ENCODE peak calls at places on chromosomes 11 and 22, in eight cellular contexts. One of them, this sample, is unnamed.

GRCh38 chr11:35170503-35170902 is 31.5 kb downstream of the CD44 start:
- DNase-seq in neural crest cell: no peak
- DNase-seq in A549: no peak
- DNase-seq in HL-60: no peak
- DNase-seq in brain microvascular endothelial cell: no peak
- DNase-seq in sigmoid colon: no peak
- DNase-seq in progenitor cell of endocrine pancreas: no peak
- DNase-seq in AG09319: no peak
- DNase-seq in this sample: no peak

GRCh38 chr11:68163691-68164090 is 42.5 kb upstream of the CHKA start:
- DNase-seq in neural crest cell: no peak
- DNase-seq in sigmoid colon: no peak
- DNase-seq in HL-60: no peak
- DNase-seq in progenitor cell of endocrine pancreas: no peak
- DNase-seq in A549: no peak
- DNase-seq in brain microvascular endothelial cell: no peak
- DNase-seq in AG09319: no peak
- DNase-seq in this sample: no peak

GRCh38 chr22:45441158-45441557 is 27.7 kb downstream of the RIBC2 start:
- DNase-seq in HL-60: no peak
- DNase-seq in neural crest cell: peak; percentile 41
- DNase-seq in sigmoid colon: peak; percentile 84
- DNase-seq in A549: peak; percentile 57
- DNase-seq in AG09319: no peak
- DNase-seq in progenitor cell of endocrine pancreas: peak; percentile 26
- DNase-seq in brain microvascular endothelial cell: peak; percentile 48
- DNase-seq in this sample: peak; percentile 23

GRCh38 chr11:74570266-74571061 is 21.9 kb upstream of the POLD3 start:
- DNase-seq in neural crest cell: peak; percentile 10
- DNase-seq in progenitor cell of endocrine pancreas: no peak
- DNase-seq in brain microvascular endothelial cell: peak; percentile 58
- DNase-seq in sigmoid colon: no peak
- DNase-seq in HL-60: peak; percentile 24
- DNase-seq in A549: peak; percentile 70
- DNase-seq in AG09319: no peak
- DNase-seq in this sample: no peak

GRCh38 chr22:44805663-44806062 is 53.3 kb downstream of the ARHGAP8 start:
- DNase-seq in HL-60: no peak
- DNase-seq in A549: no peak
- DNase-seq in brain microvascular endothelial cell: no peak
- DNase-seq in sigmoid colon: no peak
- DNase-seq in progenitor cell of endocrine pancreas: no peak
- DNase-seq in AG09319: no peak
- DNase-seq in neural crest cell: no peak
- DNase-seq in this sample: no peak

GRCh38 chr11:125431481-125431880 is 64.6 kb downstream of the FEZ1 start:
- DNase-seq in AG09319: no peak
- DNase-seq in A549: no peak
- DNase-seq in brain microvascular endothelial cell: no peak
- DNase-seq in progenitor cell of endocrine pancreas: no peak
- DNase-seq in neural crest cell: no peak
- DNase-seq in HL-60: no peak
- DNase-seq in sigmoid colon: no peak
- DNase-seq in this sample: no peak

GRCh38 chr22:30556388-30556787 is 9.8 kb upstream of the SEC14L6 start:
- DNase-seq in progenitor cell of endocrine pancreas: no peak
- DNase-seq in HL-60: no peak
- DNase-seq in AG09319: no peak
- DNase-seq in sigmoid colon: no peak
- DNase-seq in brain microvascular endothelial cell: no peak
- DNase-seq in A549: peak; percentile 43
- DNase-seq in neural crest cell: no peak
- DNase-seq in this sample: no peak

GRCh38 chr11:120424970-120425332 is 86.6 kb upstream of the GRIK4 start:
- DNase-seq in brain microvascular endothelial cell: no peak
- DNase-seq in progenitor cell of endocrine pancreas: no peak
- DNase-seq in A549: no peak
- DNase-seq in HL-60: no peak
- DNase-seq in sigmoid colon: no peak
- DNase-seq in neural crest cell: no peak
- DNase-seq in AG09319: no peak
- DNase-seq in this sample: no peak

GRCh38 chr11:90698238-90698637 is 475.4 kb upstream of the CHORDC1 start:
- DNase-seq in sigmoid colon: no peak
- DNase-seq in A549: no peak
- DNase-seq in neural crest cell: no peak
- DNase-seq in AG09319: no peak
- DNase-seq in progenitor cell of endocrine pancreas: no peak
- DNase-seq in HL-60: no peak
- DNase-seq in brain microvascular endothelial cell: no peak
- DNase-seq in this sample: no peak

GRCh38 chr11:42576318-42576717 is 735.5 kb upstream of the API5 start:
- DNase-seq in sigmoid colon: no peak
- DNase-seq in brain microvascular endothelial cell: no peak
- DNase-seq in neural crest cell: no peak
- DNase-seq in A549: no peak
- DNase-seq in HL-60: no peak
- DNase-seq in progenitor cell of endocrine pancreas: no peak
- DNase-seq in AG09319: no peak
- DNase-seq in this sample: no peak

GRCh38 chr22:45617948-45618347 is 53.7 kb upstream of the ATXN10 start:
- DNase-seq in sigmoid colon: no peak
- DNase-seq in A549: no peak
- DNase-seq in brain microvascular endothelial cell: no peak
- DNase-seq in progenitor cell of endocrine pancreas: no peak
- DNase-seq in HL-60: no peak
- DNase-seq in AG09319: no peak
- DNase-seq in neural crest cell: no peak
- DNase-seq in this sample: no peak

GRCh38 chr11:110432713-110433392 is 3.1 kb downstream of the FDX1 start:
- DNase-seq in neural crest cell: no peak
- DNase-seq in sigmoid colon: no peak
- DNase-seq in A549: peak; percentile 17
- DNase-seq in brain microvascular endothelial cell: no peak
- DNase-seq in progenitor cell of endocrine pancreas: no peak
- DNase-seq in HL-60: no peak
- DNase-seq in AG09319: no peak
- DNase-seq in this sample: no peak

GRCh38 chr11:117538256-117538655 is 210.6 kb downstream of the CEP164 start:
- DNase-seq in AG09319: no peak
- DNase-seq in HL-60: no peak
- DNase-seq in A549: no peak
- DNase-seq in neural crest cell: no peak
- DNase-seq in progenitor cell of endocrine pancreas: no peak
- DNase-seq in brain microvascular endothelial cell: no peak
- DNase-seq in sigmoid colon: no peak
- DNase-seq in this sample: no peak

GRCh38 chr11:117535870-117536411 is 208.3 kb downstream of the CEP164 start:
- DNase-seq in sigmoid colon: no peak
- DNase-seq in AG09319: no peak
- DNase-seq in brain microvascular endothelial cell: no peak
- DNase-seq in HL-60: no peak
- DNase-seq in A549: no peak
- DNase-seq in progenitor cell of endocrine pancreas: no peak
- DNase-seq in neural crest cell: no peak
- DNase-seq in this sample: no peak

GRCh38 chr11:117538731-117539130 is 211.1 kb downstream of the CEP164 start:
- DNase-seq in progenitor cell of endocrine pancreas: no peak
- DNase-seq in sigmoid colon: peak; percentile 76
- DNase-seq in AG09319: no peak
- DNase-seq in neural crest cell: no peak
- DNase-seq in A549: no peak
- DNase-seq in brain microvascular endothelial cell: no peak
- DNase-seq in HL-60: no peak
- DNase-seq in this sample: no peak

GRCh38 chr11:117532568-117532967 is 204.9 kb downstream of the CEP164 start:
- DNase-seq in AG09319: no peak
- DNase-seq in neural crest cell: no peak
- DNase-seq in sigmoid colon: no peak
- DNase-seq in brain microvascular endothelial cell: no peak
- DNase-seq in HL-60: no peak
- DNase-seq in progenitor cell of endocrine pancreas: no peak
- DNase-seq in A549: no peak
- DNase-seq in this sample: no peak

DNA sequence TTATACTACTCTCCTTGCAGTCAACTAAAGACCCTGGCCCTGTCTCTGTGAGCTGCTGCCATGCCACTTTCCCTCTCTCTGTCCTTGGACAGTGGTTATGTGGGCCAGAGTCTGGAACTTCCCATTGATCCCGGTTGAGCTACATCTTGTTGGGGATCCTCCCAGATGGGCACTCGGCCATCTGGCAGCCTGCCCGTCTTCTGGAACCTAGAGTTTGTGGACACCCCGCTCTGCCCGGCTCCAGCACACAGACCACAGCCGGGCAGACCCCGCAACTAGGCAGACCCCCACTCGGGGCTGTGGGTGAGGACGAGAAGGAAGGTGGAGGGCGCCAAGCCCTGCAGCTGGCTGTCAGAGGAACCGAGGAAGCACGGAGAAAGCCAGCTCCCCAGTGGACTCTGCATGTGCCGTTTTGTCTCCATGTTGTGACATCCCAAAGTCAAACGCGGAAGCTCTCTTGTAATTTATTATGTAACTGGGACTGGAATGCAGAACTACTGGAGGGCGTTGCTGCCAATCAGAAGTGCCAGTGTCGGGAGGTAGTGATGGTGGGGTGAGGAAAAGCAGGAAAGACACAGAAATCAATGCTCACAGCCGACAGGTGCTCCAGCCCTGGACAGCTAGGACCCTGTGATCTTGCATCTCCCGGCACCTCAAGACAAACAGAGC is 207.7 kb downstream of the CEP164 start:
- DNase-seq in AG09319: no peak
- DNase-seq in progenitor cell of endocrine pancreas: no peak
- DNase-seq in A549: no peak
- DNase-seq in brain microvascular endothelial cell: no peak
- DNase-seq in sigmoid colon: peak; percentile 78
- DNase-seq in neural crest cell: no peak
- DNase-seq in HL-60: peak; percentile 5
- DNase-seq in this sample: no peak
- TF ChIP-seq CTCF in AG09319: no peak
- TF ChIP-seq CTCF in progenitor cell of endocrine pancreas: no peak
- TF ChIP-seq CTCF in A549: no peak
- TF ChIP-seq CTCF in brain microvascular endothelial cell: no peak
- TF ChIP-seq CTCF in sigmoid colon: no peak
- TF ChIP-seq CTCF in neural crest cell: no peak
- TF ChIP-seq CTCF in HL-60: no peak
- TF ChIP-seq CTCF in this sample: no peak

GRCh38 chr11:97722065-97722464 is 1298.7 kb upstream of the CNTN5 start:
- DNase-seq in neural crest cell: no peak
- DNase-seq in AG09319: no peak
- DNase-seq in HL-60: no peak
- DNase-seq in A549: peak; percentile 1
- DNase-seq in brain microvascular endothelial cell: peak; percentile 98
- DNase-seq in sigmoid colon: no peak
- DNase-seq in progenitor cell of endocrine pancreas: no peak
- DNase-seq in this sample: peak; percentile 97
- TF ChIP-seq CTCF in neural crest cell: no peak
- TF ChIP-seq CTCF in AG09319: no peak
- TF ChIP-seq CTCF in HL-60: no peak
- TF ChIP-seq CTCF in A549: no peak
- TF ChIP-seq CTCF in brain microvascular endothelial cell: no peak
- TF ChIP-seq CTCF in sigmoid colon: no peak
- TF ChIP-seq CTCF in progenitor cell of endocrine pancreas: no peak
- TF ChIP-seq CTCF in this sample: no peak

DNA sequence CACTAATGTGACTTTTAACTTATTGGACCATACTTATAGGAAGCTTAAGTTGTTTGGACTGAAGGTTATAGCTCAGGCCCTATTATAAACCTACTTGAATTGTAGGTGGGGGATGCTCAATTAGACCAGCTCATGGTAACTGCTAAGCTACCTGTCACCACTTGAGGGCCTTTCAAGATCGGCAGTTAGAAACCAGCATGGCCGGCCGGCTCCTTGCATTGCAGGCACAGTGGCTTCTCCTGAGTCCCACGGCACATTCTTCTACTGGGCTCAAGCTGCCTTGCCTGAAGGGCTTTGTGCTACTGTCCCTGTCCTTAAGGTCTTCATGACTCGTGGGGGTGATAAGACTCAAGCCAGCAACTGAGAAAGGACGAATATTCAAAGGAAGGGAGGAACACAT is 70.8 kb downstream of the TBC1D22A start:
- DNase-seq in progenitor cell of endocrine pancreas: no peak
- DNase-seq in neural crest cell: no peak
- DNase-seq in A549: peak; percentile 44
- DNase-seq in brain microvascular endothelial cell: peak; percentile 23
- DNase-seq in HL-60: no peak
- DNase-seq in AG09319: no peak
- DNase-seq in sigmoid colon: no peak
- DNase-seq in this sample: no peak
- TF ChIP-seq CTCF in progenitor cell of endocrine pancreas: peak; percentile 56
- TF ChIP-seq CTCF in neural crest cell: peak; percentile 60
- TF ChIP-seq CTCF in A549: no peak
- TF ChIP-seq CTCF in brain microvascular endothelial cell: peak; percentile 67
- TF ChIP-seq CTCF in HL-60: peak; percentile 23
- TF ChIP-seq CTCF in AG09319: no peak
- TF ChIP-seq CTCF in sigmoid colon: no peak
- TF ChIP-seq CTCF in this sample: peak; percentile 31

GRCh38 chr11:102617491-102618026 is 7.6 kb downstream of the MMP20 start:
- DNase-seq in HL-60: no peak
- DNase-seq in neural crest cell: no peak
- DNase-seq in progenitor cell of endocrine pancreas: no peak
- DNase-seq in sigmoid colon: no peak
- DNase-seq in brain microvascular endothelial cell: no peak
- DNase-seq in AG09319: no peak
- DNase-seq in A549: no peak
- DNase-seq in this sample: no peak

GRCh38 chr11:102613455-102613854 is 11.7 kb downstream of the MMP20 start:
- DNase-seq in HL-60: no peak
- DNase-seq in sigmoid colon: no peak
- DNase-seq in A549: no peak
- DNase-seq in brain microvascular endothelial cell: no peak
- DNase-seq in AG09319: no peak
- DNase-seq in progenitor cell of endocrine pancreas: no peak
- DNase-seq in neural crest cell: no peak
- DNase-seq in this sample: no peak

GRCh38 chr11:102615077-102615893 is 9.8 kb downstream of the MMP20 start:
- DNase-seq in brain microvascular endothelial cell: no peak
- DNase-seq in neural crest cell: no peak
- DNase-seq in A549: no peak
- DNase-seq in HL-60: no peak
- DNase-seq in progenitor cell of endocrine pancreas: no peak
- DNase-seq in AG09319: no peak
- DNase-seq in sigmoid colon: no peak
- DNase-seq in this sample: no peak

GRCh38 chr11:102615894-102616432 is 9.2 kb downstream of the MMP20 start:
- DNase-seq in A549: no peak
- DNase-seq in progenitor cell of endocrine pancreas: no peak
- DNase-seq in brain microvascular endothelial cell: no peak
- DNase-seq in neural crest cell: no peak
- DNase-seq in AG09319: no peak
- DNase-seq in HL-60: no peak
- DNase-seq in sigmoid colon: no peak
- DNase-seq in this sample: no peak

DNA sequence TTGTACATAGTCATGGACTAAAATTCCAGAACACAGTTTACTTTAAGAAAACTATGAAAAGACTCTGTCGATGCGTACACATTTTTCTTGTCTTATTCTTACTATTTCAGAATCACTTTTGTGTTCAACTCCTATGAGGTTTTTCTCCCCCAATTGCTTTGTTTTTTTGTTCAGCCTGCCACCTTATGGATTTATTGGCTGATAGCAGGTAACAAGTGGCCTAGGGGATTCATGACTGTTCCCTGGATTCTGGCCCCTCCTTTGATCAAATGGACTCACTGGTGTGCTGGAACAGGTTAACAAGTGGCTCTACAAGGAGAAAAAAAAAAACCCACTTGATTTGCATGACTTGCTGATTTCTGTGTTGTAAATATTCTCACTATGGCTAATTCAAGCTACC is 10.6 kb downstream of the MMP20 start:
- DNase-seq in AG09319: no peak
- DNase-seq in A549: peak; percentile 52
- DNase-seq in HL-60: no peak
- DNase-seq in progenitor cell of endocrine pancreas: no peak
- DNase-seq in brain microvascular endothelial cell: no peak
- DNase-seq in neural crest cell: no peak
- DNase-seq in sigmoid colon: no peak
- DNase-seq in this sample: no peak
- TF ChIP-seq CTCF in AG09319: no peak
- TF ChIP-seq CTCF in A549: peak; percentile 31
- TF ChIP-seq CTCF in HL-60: no peak
- TF ChIP-seq CTCF in progenitor cell of endocrine pancreas: no peak
- TF ChIP-seq CTCF in brain microvascular endothelial cell: no peak
- TF ChIP-seq CTCF in neural crest cell: no peak
- TF ChIP-seq CTCF in sigmoid colon: no peak
- TF ChIP-seq CTCF in this sample: peak; percentile 30

This sample was measured in kidney epithelial cell.